ENCODE peak calls at places on chromosomes 4 and X, in eight cellular contexts. Y is tibial nerve, U is esophagus squamous epithelium, V is heart left ventricle, C is heart right ventricle, B is sigmoid colon, W is brain microvascular endothelial cell, T is endothelial cell of umbilical vein. J is an unnamed sample. For H3K36me3, the result is how much of the 10 kb centered on the place peaks cover.

GRCh38 chr4:53780736-53781400 is 189.6 kb upstream of the LNX1 start:
- DNase-seq in Y (no peak), W (no peak), C (no peak), U (no peak), V (no peak), B (no peak), T (no peak), J (no peak)

GRCh38 chr4:53026233-53026632 is 164.1 kb downstream of the RASL11B start:
- DNase-seq in C (no peak), Y (no peak), U (no peak), V (no peak), B (no peak), T (no peak), W (no peak), J (no peak)

GRCh38 chr4:33882246-33882990 is 2361.9 kb downstream of the ARAP2 start:
- DNase-seq in V (no peak), T (no peak), U (no peak), B (no peak), C (no peak), W (no peak), Y (no peak), J (peak)

GRCh38 chrX:109842611-109843010 is 109.6 kb upstream of the ACSL4 start:
- DNase-seq in B (no peak), C (no peak), V (no peak), W (no peak), Y (no peak), T (no peak), U (no peak), J (no peak)

GRCh38 chr4:121951570-121952110 is at the start of gene TRPC3:
- DNase-seq in B (peak), W (no peak), V (peak), U (no peak), C (no peak), T (peak), Y (no peak), J (no peak)

GRCh38 chr4:53932784-53933183 is 131.6 kb downstream of the CHIC2 start:
- DNase-seq in B (no peak), Y (no peak), C (no peak), T (peak), W (peak), U (no peak), V (no peak), J (no peak)

GRCh38 chrX:39762266-39762841 is 335.4 kb downstream of the BCOR start:
- DNase-seq in B (no peak), W (peak), V (no peak), U (no peak), T (peak), Y (no peak), C (no peak), J (peak)

GRCh38 chr4:124943145-124943889 is 230.8 kb upstream of the ANKRD50 start:
- DNase-seq in B (no peak), T (no peak), Y (no peak), W (peak), C (no peak), V (no peak), U (no peak), J (peak)

GRCh38 chrX:132576945-132577344 is 88.1 kb upstream of the MBNL3 start:
- DNase-seq in Y (no peak), W (no peak), C (no peak), B (no peak), T (no peak), V (no peak), U (no peak), J (peak)

GRCh38 chr4:79255793-79256192 is 70.1 kb downstream of the NAA11 start:
- DNase-seq in B (no peak), U (no peak), W (no peak), Y (no peak), T (no peak), C (no peak), V (no peak), J (no peak)

GRCh38 chr4:184344899-184345572 is 127.4 kb upstream of the ENPP6 start:
- DNase-seq in Y (no peak), U (no peak), C (no peak), W (no peak), V (no peak), B (no peak), T (no peak), J (no peak)

GRCh38 chr4:1243451-1244080 is 5.4 kb downstream of the CTBP1 start:
- DNase-seq in B (peak), U (no peak), C (no peak), Y (peak), T (no peak), V (no peak), W (no peak), J (no peak)

GRCh38 chr4:128825226-128825625 is 15.7 kb downstream of the JADE1 start:
- DNase-seq in T (no peak), Y (no peak), U (no peak), C (no peak), V (no peak), W (peak), B (no peak), J (peak)

GRCh38 chr4:168710353-168710946 is 213.6 kb downstream of the PALLD start:
- DNase-seq in B (no peak), C (peak), U (no peak), W (peak), T (peak), V (no peak), Y (no peak), J (peak)

GRCh38 chr4:7552466-7552865 is 117.7 kb upstream of the PSAPL1 start:
- DNase-seq in B (no peak), U (no peak), W (no peak), V (no peak), T (no peak), C (no peak), Y (no peak), J (no peak)

GRCh38 chr4:90792689-90793088 is 665.5 kb downstream of the CCSER1 start:
- DNase-seq in V (no peak), U (no peak), B (no peak), T (no peak), C (no peak), Y (no peak), W (no peak), J (no peak)

GRCh38 chr4:104629601-104630000 is 134.9 kb upstream of the CXXC4 start:
- DNase-seq in W (no peak), Y (no peak), V (no peak), C (no peak), U (no peak), T (no peak), B (no peak), J (peak)

GRCh38 chr4:88033309-88033708 is 25.9 kb downstream of the PKD2 start:
- DNase-seq in T (peak), B (no peak), U (no peak), Y (no peak), V (peak), C (peak), W (peak), J (peak)

GRCh38 chr4:136831553-136831952 is 700.7 kb downstream of the PCDH18 start:
- DNase-seq in U (no peak), C (no peak), V (no peak), T (no peak), B (no peak), Y (no peak), W (no peak), J (no peak)

GRCh38 chr4:89316931-89317366 is 9.3 kb upstream of the GPRIN3 start:
- DNase-seq in W (peak), U (no peak), V (no peak), B (no peak), Y (no peak), C (no peak), T (peak), J (peak)

GRCh38 chrX:64394874-64395567 is at the start of gene MTMR8:
- DNase-seq in V (peak), W (peak), Y (peak), T (peak), B (peak), U (peak), C (peak), J (peak)

GRCh38 chr4:78291277-78291676 is 234.2 kb downstream of the FRAS1 start:
- DNase-seq in C (no peak), W (no peak), B (no peak), Y (no peak), V (no peak), U (no peak), T (no peak), J (no peak)

GRCh38 chr4:38190717-38191178 is 230.6 kb downstream of the PTTG2 start:
- DNase-seq in V (peak), B (no peak), Y (no peak), T (peak), W (peak), C (peak), U (no peak), J (no peak)

GRCh38 chr4:151267822-151268535 is 9.0 kb upstream of the PRSS48 start:
- DNase-seq in B (no peak), W (no peak), T (no peak), V (no peak), C (no peak), U (no peak), Y (no peak), J (peak)

GRCh38 chr4:152850377-152850776 is 70.6 kb downstream of the ARFIP1 start:
- DNase-seq in U (peak), C (peak), V (peak), B (no peak), W (peak), Y (no peak), T (no peak), J (peak)

GRCh38 chr4:40409835-40410234 is 74.7 kb downstream of the CHRNA9 start:
- DNase-seq in T (no peak), V (no peak), B (no peak), Y (no peak), W (peak), C (no peak), U (no peak), J (peak)

GRCh38 chr4:82268050-82268825 is 105.6 kb downstream of the HNRNPD start:
- DNase-seq in T (peak), C (peak), W (peak), Y (no peak), B (peak), U (no peak), V (peak), J (peak)

GRCh38 chr4:77170926-77171325 is 13.9 kb downstream of the CCNG2 start:
- DNase-seq in T (no peak), V (no peak), W (no peak), Y (no peak), B (no peak), U (no peak), C (no peak), J (peak)

GRCh38 chr4:172232966-172233365 is 419.8 kb downstream of the GALNTL6 start:
- DNase-seq in U (no peak), B (no peak), T (no peak), V (no peak), W (no peak), C (no peak), Y (no peak), J (peak)

GRCh38 chr4:76984788-76985211 is 35.2 kb downstream of the SEPTIN11 start:
- DNase-seq in W (peak), Y (peak), T (peak), C (peak), U (peak), V (peak), B (peak), J (peak)

GRCh38 chr4:148445071-148445902 is 3.1 kb upstream of the NR3C2 start:
- DNase-seq in C (peak), Y (peak), U (peak), B (peak), W (no peak), V (peak), T (peak), J (no peak)

GRCh38 chr4:128517739-128518510 is 230.3 kb upstream of the PGRMC2 start:
- DNase-seq in V (peak), W (peak), U (no peak), T (peak), Y (peak), C (peak), B (peak), J (peak)

GRCh38 chr4:24559889-24560288 is 24.5 kb downstream of the DHX15 start:
- DNase-seq in C (no peak), B (no peak), W (no peak), Y (no peak), U (no peak), T (no peak), V (no peak), J (peak)

DNA sequence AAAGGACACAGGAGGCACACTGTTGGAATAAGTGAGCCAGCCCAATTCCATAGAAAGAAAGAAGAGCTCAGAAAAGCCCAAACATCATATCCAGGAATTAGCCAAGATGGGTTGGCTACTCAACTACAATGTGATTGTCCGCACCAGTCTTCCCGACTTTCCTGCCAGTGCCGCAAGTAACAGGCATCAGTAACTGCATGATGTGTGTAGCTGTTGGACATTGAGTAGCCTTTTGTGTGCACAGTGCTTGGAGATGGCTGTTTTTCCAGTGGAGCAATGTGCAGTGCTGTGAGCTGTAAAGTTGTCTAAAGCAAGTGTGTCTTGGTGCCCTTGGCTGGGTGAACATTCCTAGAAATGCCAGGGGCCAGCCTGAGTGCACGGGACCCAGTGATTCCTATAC is 29.2 kb upstream of the FAM193A start:
- DNase-seq in Y (no peak), U (no peak), V (no peak), B (no peak), W (no peak), C (no peak), T (no peak), J (no peak)
- TF ChIP-seq CTCF in Y (no peak), U (no peak), V (no peak), B (no peak), W (no peak), C (no peak), T (no peak), J (no peak)

DNA sequence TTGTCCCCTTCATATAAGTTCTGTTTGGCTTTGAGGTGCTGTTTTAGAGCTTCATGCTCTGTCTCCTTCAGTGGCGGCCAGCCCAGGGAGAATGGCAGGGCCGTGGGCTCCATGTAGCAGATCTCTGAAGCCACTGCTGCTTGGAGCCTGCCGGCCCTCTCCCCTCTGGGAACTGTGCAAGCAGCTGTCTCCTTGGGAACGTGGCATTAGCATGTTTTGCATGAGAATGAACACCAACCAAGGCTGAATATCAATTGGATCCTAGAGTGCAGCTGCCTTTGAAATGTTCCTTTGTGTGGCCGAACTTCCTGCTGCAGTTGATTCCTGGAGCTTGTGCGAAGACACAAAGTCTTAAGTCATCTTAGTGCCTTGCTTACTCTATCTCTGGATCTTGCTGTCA is 39.1 kb upstream of the CLDN34 start:
- DNase-seq in T (no peak), W (no peak), U (no peak), B (no peak), C (no peak), V (no peak), Y (no peak), J (no peak)
- H3K4me3 ChIP-seq in T (no peak), W (no peak), U (no peak), B (no peak), C (no peak), V (no peak), Y (no peak), J (no peak)

GRCh38 chr4:183286590-183287308 is 33.3 kb downstream of the CLDN22 start:
- DNase-seq in W (no peak), Y (no peak), C (no peak), T (no peak), B (no peak), V (no peak), U (no peak), J (no peak)
- H3K36me3 ChIP-seq in W (under half), Y (half or more), C (half or more), T (under half), B (under half), V (under half), U (half or more), J (under half)

GRCh38 chrX:129609395-129609794 is 45.4 kb downstream of the APLN start:
- DNase-seq in B (no peak), V (no peak), C (no peak), U (no peak), W (no peak), Y (no peak), T (no peak), J (no peak)
- TF ChIP-seq CTCF in B (no peak), V (no peak), C (no peak), U (no peak), W (peak), Y (no peak), T (peak), J (peak)

GRCh38 chr4:10460313-10461047 is 3.3 kb upstream of the ZNF518B start:
- DNase-seq in B (no peak), W (no peak), T (no peak), Y (no peak), C (no peak), U (no peak), V (no peak), J (no peak)
- H3K4me3 ChIP-seq in B (peak), W (no peak), T (no peak), Y (no peak), C (no peak), U (no peak), V (peak), J (no peak)

DNA sequence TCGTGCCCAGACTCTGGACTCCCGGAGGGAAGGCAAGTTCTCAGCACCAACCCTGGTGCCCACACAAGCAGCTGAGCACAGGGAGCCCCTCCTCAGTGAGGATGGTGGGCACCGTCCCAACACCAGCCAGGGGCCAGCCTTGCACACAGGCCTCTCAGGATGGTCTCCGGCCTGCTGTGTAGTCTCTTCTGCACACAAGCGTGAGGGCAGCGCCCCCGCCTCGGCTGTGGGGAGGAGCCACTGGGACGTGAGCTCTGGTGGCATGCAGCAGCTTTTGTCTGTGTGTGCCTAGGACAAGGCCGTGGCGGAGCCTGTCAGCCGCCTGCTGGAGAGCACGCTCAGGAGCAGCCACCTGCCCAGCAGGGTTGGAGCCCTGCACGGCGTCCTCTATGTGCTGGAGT is 16.1 kb upstream of the MSANTD1 start:
- DNase-seq in W (no peak), T (no peak), V (no peak), C (no peak), B (no peak), U (no peak), Y (no peak), J (no peak)
- H3K36me3 ChIP-seq in W (half or more), T (under half), V (under half), C (half or more), B (half or more), U (half or more), Y (half or more), J (under half)

GRCh38 chr4:186169333-186169941 is 21.9 kb upstream of the CYP4V2 start:
- DNase-seq in Y (no peak), U (no peak), V (no peak), B (no peak), T (no peak), W (no peak), C (no peak), J (no peak)

GRCh38 chr4:186168750-186169149 is 22.6 kb upstream of the CYP4V2 start:
- DNase-seq in V (no peak), B (no peak), Y (no peak), T (no peak), W (no peak), C (no peak), U (no peak), J (no peak)

GRCh38 chr4:186172551-186172950 is 18.8 kb upstream of the CYP4V2 start:
- DNase-seq in B (no peak), T (no peak), V (no peak), W (no peak), Y (no peak), U (no peak), C (no peak), J (no peak)

GRCh38 chr4:186170966-186171365 is 20.4 kb upstream of the CYP4V2 start:
- DNase-seq in B (no peak), T (no peak), W (no peak), Y (no peak), C (no peak), V (no peak), U (no peak), J (no peak)

DNA sequence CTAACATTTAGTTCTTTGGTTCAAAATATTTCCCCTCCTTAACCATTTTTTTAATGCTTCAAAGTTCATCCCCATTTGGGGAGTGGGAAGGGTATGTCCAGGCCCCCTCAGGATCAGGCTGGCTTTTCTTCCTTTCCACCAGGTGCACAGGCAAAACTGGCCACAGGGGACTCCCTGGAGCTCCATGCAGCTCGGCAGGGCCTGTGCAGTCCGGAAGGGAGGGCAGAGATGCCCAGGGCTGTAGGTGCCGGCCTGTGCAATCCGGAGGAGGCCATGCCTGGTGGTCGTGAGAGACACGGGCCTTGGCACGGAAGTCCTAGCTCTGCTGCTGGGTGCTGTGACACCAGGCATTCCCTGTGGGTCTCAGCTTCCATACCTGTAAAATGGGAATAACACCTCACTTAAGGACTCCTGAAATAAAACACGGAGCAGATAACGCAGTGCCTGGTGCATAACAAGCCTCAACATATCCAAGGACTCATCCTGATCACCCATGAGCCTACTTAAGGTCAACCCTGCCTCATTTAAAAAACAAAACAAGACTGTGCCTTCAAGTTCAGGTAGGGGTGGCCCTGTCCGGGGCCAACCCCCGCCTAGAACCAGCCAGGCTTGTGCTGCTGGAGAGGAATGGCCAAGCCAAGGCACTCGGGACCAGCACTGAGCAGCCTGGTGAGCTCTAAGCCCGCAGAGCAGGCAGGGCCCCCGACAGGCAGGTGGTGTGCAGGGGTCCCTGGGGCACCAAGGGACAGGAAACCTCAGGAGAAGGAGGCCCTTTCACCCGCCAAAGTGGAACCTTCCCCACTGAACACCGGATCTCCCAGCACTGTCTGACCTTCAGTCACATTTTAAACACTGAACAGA is 21.2 kb upstream of the CYP4V2 start:
- DNase-seq in W (no peak), Y (no peak), U (no peak), V (no peak), C (no peak), B (no peak), T (no peak), J (no peak)
- TF ChIP-seq CTCF in W (peak), Y (no peak), U (no peak), V (no peak), C (no peak), B (no peak), T (no peak), J (no peak)

J was measured in bronchial epithelial cell.